ENCODE peak calls at places on chromosomes 16 and 17, in six cellular contexts. N is transverse colon, E is prostate gland, W is ovary, D is GM12891, T is body of pancreas. P is an unnamed sample.

GRCh38 chr17:62601438-62601837 is 26.0 kb upstream of the MRC2 start:
- DNase-seq in D (no peak), N (no peak), W (no peak), E (no peak), T (no peak), P (no peak)

GRCh38 chr16:56938664-56939513 is 6.9 kb downstream of the HERPUD1 start:
- DNase-seq in W (no peak), E (no peak), T (no peak), N (no peak), D (no peak), P (no peak)

GRCh38 chr17:46768540-46768870 is 50.0 kb downstream of the WNT3 start:
- DNase-seq in T (no peak), E (no peak), W (no peak), D (no peak), N (no peak), P (no peak)

GRCh38 chr17:43905400-43905984 is 1.8 kb downstream of the MPP2 start:
- DNase-seq in W (no peak), E (no peak), N (no peak), D (no peak), T (no peak), P (no peak)

GRCh38 chr16:17305694-17306093 is 165.1 kb downstream of the XYLT1 start:
- DNase-seq in W (no peak), E (no peak), N (no peak), D (no peak), T (no peak), P (no peak)

GRCh38 chr16:51569204-51569911 is 418.3 kb upstream of the SALL1 start:
- DNase-seq in N (no peak), E (no peak), T (no peak), D (no peak), W (no peak), P (no peak)

GRCh38 chr17:50310455-50311111 is 35.3 kb upstream of the XYLT2 start:
- DNase-seq in D (no peak), N (no peak), T (no peak), W (no peak), E (no peak), P (no peak)

GRCh38 chr17:69326302-69327059 is 452 bp downstream of the ABCA5 start:
- DNase-seq in T (no peak), D (no peak), E (peak; percentile 20), W (no peak), N (no peak), P (no peak)

GRCh38 chr16:57603110-57604024 is 25.1 kb upstream of the ADGRG1 start:
- DNase-seq in W (no peak), E (no peak), T (no peak), N (no peak), D (no peak), P (no peak)

GRCh38 chr17:31654936-31655335 is 204.1 kb downstream of the COPRS start:
- DNase-seq in N (no peak), E (no peak), W (no peak), D (no peak), T (no peak), P (no peak)

GRCh38 chr17:1203111-1203966 is 23.6 kb upstream of the ABR start:
- DNase-seq in W (peak; percentile 71), N (peak; percentile 61), D (peak; percentile 66), E (peak; percentile 37), T (peak; percentile 49), P (peak; percentile 80)

GRCh38 chr16:10868562-10869469 is 8.2 kb upstream of the CIITA start:
- DNase-seq in D (no peak), T (no peak), W (no peak), E (no peak), N (peak; percentile 46), P (peak; percentile 26)

DNA sequence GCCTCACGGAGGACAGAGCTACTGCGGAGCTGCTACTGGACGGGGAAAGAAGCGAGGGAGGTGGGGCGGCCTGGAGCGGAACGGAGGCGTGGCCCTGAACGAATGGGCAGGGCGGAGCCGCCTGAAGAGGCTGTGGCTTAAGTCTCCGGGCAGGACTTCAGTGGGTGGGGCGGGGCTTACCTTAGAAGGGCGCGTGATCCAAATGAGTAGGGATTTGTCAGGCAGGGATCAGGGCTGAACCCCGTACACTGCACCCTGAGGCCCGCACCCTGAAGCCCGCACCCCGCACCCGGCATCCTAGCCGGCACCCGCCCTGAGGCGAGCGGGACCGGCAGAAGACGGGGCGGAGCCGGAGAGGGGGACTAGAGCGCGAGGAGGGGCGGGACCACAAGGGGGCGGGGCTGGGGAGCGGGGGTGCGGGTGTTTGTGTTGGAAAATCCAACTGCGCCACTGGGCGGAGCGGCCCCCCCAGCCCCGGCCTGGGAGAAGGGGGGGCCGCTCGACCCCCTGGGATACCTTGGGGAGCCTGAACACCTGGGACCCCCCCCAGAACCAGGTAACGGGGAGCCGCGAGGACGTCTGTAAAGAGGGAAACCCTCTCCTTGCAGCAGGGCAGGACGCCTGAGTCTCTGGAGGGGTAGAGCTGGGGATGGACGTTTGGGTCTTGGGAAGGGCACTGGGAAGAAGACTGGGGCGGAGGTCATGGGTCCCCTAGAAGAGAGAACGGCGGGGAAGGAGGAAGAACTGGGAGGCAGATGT is at the start of gene KDM6B:
- DNase-seq in D (peak; percentile 88), N (peak; percentile 96), T (peak; percentile 94), E (peak; percentile 95), W (peak; percentile 93), P (peak; percentile 97)
- TF ChIP-seq POLR2A in D (no peak), N (peak; percentile 21), T (peak; percentile 32), E (peak; percentile 51), W (peak; percentile 36), P (no peak)

DNA sequence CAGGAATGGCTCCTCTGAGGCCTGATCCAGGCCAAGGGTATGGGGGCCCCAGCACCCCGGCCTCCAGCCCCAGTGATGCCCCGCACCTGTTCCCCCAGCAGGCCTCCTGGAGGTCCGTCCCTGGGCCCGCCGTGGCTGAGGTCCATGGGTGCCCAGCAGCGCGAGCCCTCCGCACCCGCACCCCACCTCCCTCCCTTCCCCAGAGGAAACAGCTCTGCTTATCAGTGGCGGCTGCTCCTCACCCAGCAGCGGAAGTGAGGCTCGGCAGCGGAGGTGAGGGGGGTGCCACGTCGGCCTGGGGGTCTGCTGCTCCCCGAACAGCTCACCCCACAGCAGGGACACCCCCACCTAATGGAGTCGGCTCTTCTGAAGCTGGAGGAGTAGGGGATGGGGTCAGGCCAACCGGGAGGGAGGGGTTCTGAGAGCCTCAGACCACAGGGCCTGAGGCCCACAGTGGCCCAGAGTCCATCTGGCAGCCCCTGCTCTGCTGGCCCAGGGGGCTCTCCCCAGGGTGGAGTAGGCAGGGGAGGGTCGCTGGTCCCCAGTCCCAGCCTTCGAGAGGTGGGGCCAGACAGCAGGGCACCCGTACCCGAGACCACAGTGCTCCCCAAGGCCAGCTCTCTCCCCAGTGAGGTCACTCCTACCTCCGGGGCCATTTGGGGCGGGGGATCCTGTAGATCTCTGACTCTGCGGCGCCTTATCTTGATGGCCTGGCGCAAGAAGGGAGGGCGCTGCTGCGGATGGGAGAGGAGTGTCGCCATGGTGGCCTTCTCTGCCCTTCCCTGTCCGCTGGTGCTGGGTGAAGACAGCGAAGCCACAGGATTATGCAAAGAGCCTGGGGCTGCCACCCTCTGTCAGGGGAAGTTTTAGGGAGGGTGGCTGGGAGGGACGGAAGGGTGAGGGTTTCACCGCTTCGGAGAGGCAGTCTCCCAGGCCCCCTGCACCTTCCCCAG is at the start of gene UNC13D:
- DNase-seq in D (peak; percentile 81), W (no peak), T (peak; percentile 42), E (no peak), N (peak; percentile 55), P (peak; percentile 30)
- TF ChIP-seq POLR2A in D (no peak), W (no peak), T (no peak), E (peak; percentile 11), N (peak; percentile 45), P (no peak)

DNA sequence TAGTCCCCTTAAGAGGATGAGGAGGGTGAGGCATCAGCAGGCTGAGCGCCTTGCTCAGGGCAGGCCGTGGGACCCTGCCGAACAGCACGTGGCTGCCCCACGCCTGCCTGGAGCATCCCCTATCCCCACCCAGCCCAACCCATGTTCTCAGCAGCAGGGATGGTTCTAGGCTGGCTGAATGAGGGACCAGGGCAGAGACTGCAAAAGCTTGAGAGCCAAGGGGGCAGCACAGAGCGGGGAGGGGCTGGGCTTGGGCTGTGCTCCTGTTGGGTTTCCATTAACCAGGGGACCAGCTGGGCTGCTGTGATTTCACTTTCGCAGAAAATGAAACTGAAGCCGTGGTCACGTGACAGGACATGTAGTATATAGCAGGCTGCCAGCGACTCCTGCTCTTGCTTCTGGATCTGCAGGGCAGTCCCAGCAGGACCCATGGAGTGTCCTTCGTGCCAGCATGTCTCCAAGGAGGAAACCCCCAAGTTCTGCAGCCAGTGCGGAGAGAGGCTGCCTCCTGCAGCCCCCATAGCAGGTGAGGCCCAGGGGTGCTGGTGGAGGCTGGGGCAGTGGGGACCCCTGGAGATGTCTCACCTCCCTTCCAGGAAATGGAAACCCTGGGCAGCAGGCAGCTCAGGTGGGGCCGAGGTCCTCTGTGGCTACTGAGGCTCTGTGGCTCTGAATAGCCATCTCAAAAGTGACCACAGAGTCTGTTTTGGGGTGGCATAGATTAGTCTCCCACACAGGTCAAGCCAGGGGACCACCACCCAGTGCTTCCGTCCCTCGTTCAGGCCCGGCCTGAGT is 2.8 kb downstream of the RNF213 start:
- DNase-seq in E (peak; percentile 93), W (peak; percentile 82), N (peak; percentile 94), T (peak; percentile 79), D (peak; percentile 80), P (peak; percentile 90)
- TF ChIP-seq POLR2A in E (peak; percentile 32), W (no peak), N (peak; percentile 57), T (peak; percentile 92), D (peak; percentile 97), P (no peak)

DNA sequence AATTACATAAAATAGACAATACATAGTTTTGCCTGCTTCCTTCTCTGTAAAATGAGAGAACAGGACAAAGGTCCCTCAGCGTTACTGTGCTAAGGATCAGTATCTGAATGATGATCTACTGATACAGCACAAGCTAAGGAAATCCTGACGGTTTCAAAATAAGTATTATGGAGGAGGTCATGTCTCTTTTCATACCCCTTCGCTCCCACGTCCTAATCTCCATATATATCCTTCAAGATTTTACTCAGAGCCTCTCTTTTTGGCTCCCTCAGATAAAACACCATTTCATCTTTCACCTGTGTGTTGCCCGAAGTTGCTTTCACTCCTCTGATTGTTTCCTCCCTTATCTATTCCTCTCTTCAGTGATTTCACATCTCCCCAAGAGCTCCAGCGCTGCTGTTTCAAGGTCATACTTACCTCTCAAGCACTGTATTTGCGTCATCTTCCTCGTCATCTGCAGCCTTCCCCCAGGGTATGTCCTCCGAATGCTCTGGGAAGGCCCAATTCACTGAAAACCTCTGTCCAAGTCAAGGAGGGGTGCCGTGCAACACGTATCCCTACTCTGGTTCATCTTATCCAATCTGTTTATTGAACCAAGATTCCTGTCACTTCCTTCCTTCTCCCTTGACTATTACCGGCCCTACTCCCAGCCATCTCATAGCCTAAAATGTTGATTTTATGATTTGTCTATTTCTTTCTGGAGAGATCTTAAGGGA is 1.2 kb upstream of the BLTP2 start:
- DNase-seq in E (no peak), W (peak; percentile 58), T (peak; percentile 19), N (peak; percentile 24), D (no peak), P (peak; percentile 74)
- TF ChIP-seq POLR2A in E (no peak), W (peak; percentile 41), T (no peak), N (no peak), D (no peak), P (no peak)

P was measured in testis.